ENCODE peak calls at places on chromosome 3, in four cellular contexts. Q, R, M and O are unnamed samples. For H3K4me1 and H3K9me3, the result is how much of the 10 kb centered on the place peaks cover.

GRCh38 chr3:20930034-20930433 is 744.0 kb upstream of the SGO1 start:
- DNase-seq in Q (peak), R (no peak), M (no peak), O (no peak)

GRCh38 chr3:114456742-114457141 is 162.9 kb downstream of the TIGIT start:
- DNase-seq in Q (no peak), R (no peak), M (no peak), O (no peak)

GRCh38 chr3:82240322-82240721 is 478.9 kb upstream of the GBE1 start:
- DNase-seq in Q (no peak), R (no peak), M (no peak), O (no peak)

GRCh38 chr3:194269610-194270145 is 81.5 kb downstream of the CPN2 start:
- DNase-seq in Q (peak), R (peak), M (no peak), O (peak)

GRCh38 chr3:185925353-185925752 is 12.5 kb downstream of the TRA2B start:
- DNase-seq in Q (no peak), R (no peak), M (no peak), O (no peak)

GRCh38 chr3:103127116-103127630 is 692.4 kb downstream of the ZPLD1 start:
- DNase-seq in Q (no peak), R (no peak), M (no peak), O (no peak)

GRCh38 chr3:143110371-143110770 is 9.2 kb upstream of the CHST2 start:
- DNase-seq in Q (no peak), R (no peak), M (no peak), O (no peak)

GRCh38 chr3:193053031-193053430 is 135.4 kb upstream of the MB21D2 start:
- DNase-seq in Q (no peak), R (no peak), M (no peak), O (no peak)

GRCh38 chr3:108406661-108407206 is 103.7 kb downstream of the MYH15 start:
- DNase-seq in Q (peak), R (no peak), M (no peak), O (no peak)

GRCh38 chr3:16151109-16151508 is 23.4 kb upstream of the GALNT15 start:
- DNase-seq in Q (peak), R (peak), M (no peak), O (no peak)

GRCh38 chr3:51975857-51976549 is 1.1 kb downstream of the ABHD14A start:
- DNase-seq in Q (peak), R (peak), M (no peak), O (peak)

GRCh38 chr3:176992565-176992964 is 204.7 kb downstream of the TBL1XR1 start:
- DNase-seq in Q (no peak), R (no peak), M (no peak), O (no peak)

GRCh38 chr3:55169608-55170010 is 241.8 kb upstream of the LRTM1 start:
- DNase-seq in Q (no peak), R (no peak), M (no peak), O (no peak)

GRCh38 chr3:64977308-64978100 is 289.7 kb upstream of the ADAMTS9 start:
- DNase-seq in Q (no peak), R (no peak), M (no peak), O (no peak)

GRCh38 chr3:189871384-189871783 is 240.2 kb downstream of the TP63 start:
- DNase-seq in Q (no peak), R (no peak), M (no peak), O (no peak)

GRCh38 chr3:177335728-177336127 is 138.4 kb upstream of the TBL1XR1 start:
- DNase-seq in Q (peak), R (no peak), M (no peak), O (no peak)

GRCh38 chr3:115100172-115100571 is 46.9 kb downstream of the ZBTB20 start:
- DNase-seq in Q (peak), R (no peak), M (no peak), O (no peak)

GRCh38 chr3:66656608-66657007 is 155.8 kb upstream of the LRIG1 start:
- DNase-seq in Q (no peak), R (no peak), M (no peak), O (no peak)

GRCh38 chr3:48399387-48400172 is 27.6 kb downstream of the FBXW12 start:
- DNase-seq in Q (peak), R (no peak), M (no peak), O (peak)

GRCh38 chr3:108488631-108489030 is 21.8 kb downstream of the MYH15 start:
- DNase-seq in Q (no peak), R (no peak), M (no peak), O (no peak)

GRCh38 chr3:34599595-34599994 is 801.2 kb downstream of the PDCD6IP start:
- DNase-seq in Q (no peak), R (no peak), M (no peak), O (no peak)

GRCh38 chr3:79258479-79258878 is 509.3 kb downstream of the ROBO1 start:
- DNase-seq in Q (no peak), R (no peak), M (no peak), O (no peak)

GRCh38 chr3:69058180-69058946 is 6.2 kb upstream of the TMF1 start:
- DNase-seq in Q (no peak), R (no peak), M (no peak), O (no peak)

GRCh38 chr3:184339016-184339415 is 1.6 kb downstream of the FAM131A start:
- DNase-seq in Q (no peak), R (no peak), M (no peak), O (no peak)

GRCh38 chr3:50738252-50738598 is 63.5 kb downstream of the DOCK3 start:
- DNase-seq in Q (no peak), R (no peak), M (no peak), O (no peak)

GRCh38 chr3:66971245-66971644 is 26.9 kb upstream of the KBTBD8 start:
- DNase-seq in Q (no peak), R (no peak), M (no peak), O (no peak)

GRCh38 chr3:3237979-3238378 is 58.5 kb upstream of the CRBN start:
- DNase-seq in Q (no peak), R (no peak), M (no peak), O (no peak)

GRCh38 chr3:57952208-57952631 is 56.0 kb upstream of the FLNB start:
- DNase-seq in Q (peak), R (peak), M (no peak), O (peak)

GRCh38 chr3:44323341-44323955 is 15.1 kb upstream of the TCAIM start:
- DNase-seq in Q (peak), R (peak), M (no peak), O (no peak)

GRCh38 chr3:33145901-33146580 is 32.2 kb downstream of the CRTAP start:
- DNase-seq in Q (no peak), R (no peak), M (no peak), O (no peak)

GRCh38 chr3:189507856-189508255 is 123.3 kb upstream of the TP63 start:
- DNase-seq in Q (no peak), R (no peak), M (no peak), O (no peak)

GRCh38 chr3:82132210-82133069 is 371.0 kb upstream of the GBE1 start:
- DNase-seq in Q (no peak), R (no peak), M (no peak), O (no peak)

GRCh38 chr3:136586580-136586979 is 165.6 kb downstream of the STAG1 start:
- DNase-seq in Q (no peak), R (no peak), M (no peak), O (no peak)

GRCh38 chr3:143538577-143538981 is 309.7 kb downstream of the SLC9A9 start:
- DNase-seq in Q (no peak), R (no peak), M (no peak), O (no peak)

GRCh38 chr3:104178695-104179094 is 1188.0 kb upstream of the ALCAM start:
- DNase-seq in Q (no peak), R (no peak), M (no peak), O (no peak)

GRCh38 chr3:150970665-150971327 is 1.7 kb downstream of the CLRN1 start:
- DNase-seq in Q (no peak), R (no peak), M (no peak), O (no peak)

GRCh38 chr3:32819581-32820348 is 2.0 kb downstream of the TRIM71 start:
- DNase-seq in Q (no peak), R (no peak), M (no peak), O (no peak)

GRCh38 chr3:63934484-63934883 is 22.3 kb upstream of the SCAANT1 start:
- DNase-seq in Q (no peak), R (no peak), M (no peak), O (no peak)

GRCh38 chr3:160369784-160370183 is 29.2 kb downstream of the IFT80 start:
- DNase-seq in Q (no peak), R (no peak), M (no peak), O (no peak)

GRCh38 chr3:31544634-31545033 is 11.9 kb downstream of the STT3B start:
- DNase-seq in Q (peak), R (peak), M (no peak), O (no peak)
- H3K4me1 ChIP-seq in Q (under half), R (under half), M (under half), O (under half)

DNA sequence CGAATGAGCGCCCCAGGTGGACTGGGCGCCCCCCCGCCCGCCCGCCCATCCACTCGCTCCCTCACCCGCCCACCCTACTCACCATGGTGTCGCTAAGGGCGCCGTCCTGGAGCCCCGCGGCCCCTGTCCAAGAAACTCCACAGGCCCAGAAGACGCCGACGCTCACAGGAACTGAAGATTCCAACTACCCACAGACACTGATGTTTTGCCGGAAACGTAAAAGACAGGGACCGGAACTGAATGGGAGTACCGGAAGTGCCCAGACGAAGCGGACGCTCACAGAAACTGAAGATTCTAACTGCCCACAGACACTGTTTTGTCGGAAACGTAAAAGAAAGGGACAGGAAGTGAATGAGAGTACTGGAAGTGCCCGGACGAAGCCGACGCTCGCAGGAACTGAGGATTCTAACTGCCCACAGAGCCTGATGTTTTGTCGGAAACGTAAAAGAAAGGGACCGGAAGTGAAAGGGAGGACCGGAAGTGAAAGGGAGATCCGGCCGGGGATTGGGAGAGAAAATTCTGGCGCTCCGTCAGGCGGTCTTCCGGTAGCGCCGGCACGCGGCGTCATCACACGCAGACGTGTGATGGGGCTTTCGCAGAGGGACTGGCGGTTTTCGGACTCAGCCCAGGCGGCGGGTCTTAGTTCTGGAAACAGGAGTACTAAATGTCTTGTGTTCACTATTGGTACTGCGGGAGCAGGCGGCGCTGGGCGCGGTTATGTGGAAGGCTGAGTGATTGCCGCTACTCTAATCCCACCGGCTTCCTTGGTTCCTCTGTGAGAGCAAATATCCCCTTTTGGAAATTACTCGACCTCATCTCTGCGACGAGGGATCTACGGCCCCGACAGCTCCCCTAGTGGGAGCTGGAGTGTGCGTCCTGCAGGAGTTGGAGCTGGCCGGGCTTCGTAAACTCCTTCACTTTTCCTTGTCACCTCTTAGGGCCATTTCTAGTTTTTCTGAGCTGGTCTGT is at the start of gene ISY1:
- DNase-seq in Q (peak), R (peak), M (peak), O (peak)
- TF ChIP-seq POLR2A in Q (peak), R (peak), M (peak), O (peak)

GRCh38 chr3:110608566-110608965 is 463.1 kb upstream of the NECTIN3 start:
- DNase-seq in Q (no peak), R (no peak), M (no peak), O (no peak)
- H3K9me3 ChIP-seq in Q (under half), R (under half), M (under half), O (under half)

GRCh38 chr3:94522488-94522887 is 459.6 kb downstream of the NSUN3 start:
- DNase-seq in Q (peak), R (no peak), M (no peak), O (no peak)
- H3K4me1 ChIP-seq in Q (under half), R (under half), M (under half), O (under half)